ENCODE peak calls at places on chromosomes 3 and 15, in six cellular contexts. R is fibroblast of pulmonary artery, Z is AG09319, H is adrenal gland, F is A549, G is lung. L is an unnamed sample.
A peak's percentile ranks its signal among the peaks of the same experiment; 100 is the strongest.

GRCh38 chr15:99176757-99177156 is 71.9 kb downstream of the SYNM start:
- DNase-seq in R (no peak), Z (no peak), H (no peak), F (no peak), G (peak; percentile 13), L (no peak)

GRCh38 chr3:126014252-126014651 is 45.3 kb downstream of the ROPN1B start:
- DNase-seq in R (peak; percentile 39), Z (peak; percentile 19), H (no peak), F (no peak), G (peak; percentile 9), L (no peak)

GRCh38 chr3:75001330-75001729 is 386.9 kb upstream of the CNTN3 start:
- DNase-seq in R (peak; percentile 17), Z (no peak), H (no peak), F (no peak), G (no peak), L (no peak)

GRCh38 chr15:96365781-96366525 is 35.5 kb downstream of the NR2F2 start:
- DNase-seq in R (no peak), Z (no peak), H (no peak), F (no peak), G (no peak), L (peak; percentile 28)

GRCh38 chr3:188000361-188000861 is 153.5 kb upstream of the LPP start:
- DNase-seq in R (no peak), Z (no peak), H (no peak), F (no peak), G (no peak), L (no peak)

GRCh38 chr3:112699436-112699978 is 58.6 kb upstream of the CCDC80 start:
- DNase-seq in R (peak; percentile 48), Z (no peak), H (peak; percentile 34), F (no peak), G (no peak), L (no peak)

GRCh38 chr3:65170357-65171090 is 482.7 kb upstream of the ADAMTS9 start:
- DNase-seq in R (peak; percentile 96), Z (no peak), H (peak; percentile 84), F (no peak), G (peak; percentile 68), L (no peak)

GRCh38 chr3:37492977-37493471 is 318.6 kb upstream of the LRRFIP2 start:
- DNase-seq in R (peak; percentile 70), Z (no peak), H (no peak), F (no peak), G (no peak), L (no peak)

GRCh38 chr3:193010191-193010590 is 92.5 kb upstream of the MB21D2 start:
- DNase-seq in R (no peak), Z (no peak), H (no peak), F (no peak), G (no peak), L (no peak)

GRCh38 chr15:69685524-69686452 is 233.2 kb downstream of the RPLP1 start:
- DNase-seq in R (no peak), Z (no peak), H (no peak), F (no peak), G (peak; percentile 75), L (no peak)

GRCh38 chr3:126157083-126157768 is 23.2 kb downstream of the ALDH1L1 start:
- DNase-seq in R (no peak), Z (no peak), H (peak; percentile 9), F (no peak), G (no peak), L (no peak)

GRCh38 chr15:65101418-65101890 is 13.5 kb downstream of the UBAP1L start:
- DNase-seq in R (peak; percentile 79), Z (no peak), H (peak; percentile 75), F (peak; percentile 68), G (peak; percentile 77), L (peak; percentile 88)

GRCh38 chr3:194134231-194134756 is 1.7 kb upstream of the HES1 start:
- DNase-seq in R (no peak), Z (no peak), H (peak; percentile 78), F (no peak), G (peak; percentile 67), L (peak; percentile 69)

GRCh38 chr15:55907797-55908196 is 85.6 kb downstream of the NEDD4 start:
- DNase-seq in R (peak; percentile 94), Z (peak; percentile 76), H (no peak), F (peak; percentile 73), G (no peak), L (no peak)

GRCh38 chr3:141656771-141657170 is 81.3 kb upstream of the RNF7 start:
- DNase-seq in R (peak; percentile 75), Z (peak; percentile 70), H (no peak), F (no peak), G (no peak), L (no peak)

GRCh38 chr3:120559228-120560061 is 36.7 kb upstream of the NDUFB4 start:
- DNase-seq in R (peak; percentile 70), Z (no peak), H (peak; percentile 83), F (no peak), G (no peak), L (peak; percentile 39)
- TF ChIP-seq CTCF in R (no peak), Z (no peak), H (no peak), F (no peak), G (no peak), L (peak; percentile 44)

GRCh38 chr3:180631317-180631716 is 29.4 kb downstream of the TTC14 start:
- DNase-seq in R (no peak), Z (no peak), H (no peak), F (no peak), G (no peak), L (no peak)
- TF ChIP-seq CTCF in R (peak; percentile 8), Z (peak; percentile 5), H (no peak), F (no peak), G (no peak), L (no peak)

GRCh38 chr15:45666119-45666875 is 31.5 kb downstream of the SQOR start:
- DNase-seq in R (no peak), Z (no peak), H (no peak), F (no peak), G (no peak), L (no peak)
- TF ChIP-seq CTCF in R (no peak), Z (no peak), H (no peak), F (peak; percentile 4), G (no peak), L (no peak)

GRCh38 chr15:61116830-61117229 is 112.3 kb downstream of the RORA start:
- DNase-seq in R (no peak), Z (no peak), H (no peak), F (no peak), G (no peak), L (no peak)

GRCh38 chr15:61115241-61115640 is 113.9 kb downstream of the RORA start:
- DNase-seq in R (no peak), Z (no peak), H (no peak), F (no peak), G (no peak), L (no peak)

GRCh38 chr15:61119556-61119955 is 109.5 kb downstream of the RORA start:
- DNase-seq in R (no peak), Z (no peak), H (no peak), F (no peak), G (no peak), L (no peak)

GRCh38 chr15:61115679-61116078 is 113.4 kb downstream of the RORA start:
- DNase-seq in R (no peak), Z (no peak), H (no peak), F (no peak), G (no peak), L (no peak)

DNA sequence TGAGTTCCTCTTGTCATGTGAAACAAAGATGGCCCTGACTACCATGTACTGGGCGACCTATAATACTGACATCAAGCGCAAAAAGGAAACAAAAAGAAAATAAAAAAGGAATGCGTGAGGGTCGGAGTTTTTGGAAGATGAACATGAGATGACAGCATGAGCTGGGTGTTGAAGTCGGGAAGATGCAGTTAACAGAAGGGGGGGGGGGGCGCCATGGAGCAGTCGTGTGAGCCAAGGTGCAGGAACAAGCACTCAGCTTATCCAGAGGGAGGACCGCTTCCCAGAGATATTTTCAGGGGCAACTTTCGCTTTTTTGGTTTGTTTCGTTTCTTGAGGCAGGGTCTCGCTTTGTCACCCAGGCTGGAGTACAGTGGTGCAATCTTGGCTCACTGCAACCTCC is 110.2 kb downstream of the RORA start:
- DNase-seq in R (no peak), Z (no peak), H (no peak), F (no peak), G (no peak), L (no peak)
- TF ChIP-seq CTCF in R (peak; percentile 12), Z (peak; percentile 6), H (no peak), F (no peak), G (no peak), L (no peak)

GRCh38 chr3:39443530-39443929 is 23.9 kb upstream of the MOBP start:
- DNase-seq in R (no peak), Z (no peak), H (no peak), F (no peak), G (no peak), L (no peak)
- TF ChIP-seq CTCF in R (peak; percentile 15), Z (no peak), H (no peak), F (no peak), G (no peak), L (no peak)